ENCODE peak calls at places on chromosomes 7 and 10, in nine cellular contexts. K, S, W, G, Y, M, I, B and F are unnamed samples.

GRCh38 chr10:12842310-12842709 is 159.2 kb downstream of the CCDC3 start:
- DNase-seq in K (no peak), S (no peak), W (no peak), G (no peak), Y (no peak), M (no peak), I (no peak), B (no peak), F (no peak)

GRCh38 chr10:614341-614664 is 75.2 kb downstream of the DIP2C start:
- DNase-seq in K (no peak), S (no peak), W (no peak), G (no peak), Y (no peak), M (no peak), I (no peak), B (no peak), F (no peak)

GRCh38 chr10:7484456-7485266 is 73.8 kb upstream of the SFMBT2 start:
- DNase-seq in K (peak), S (peak), W (no peak), G (peak), Y (no peak), M (peak), I (no peak), B (no peak), F (no peak)

GRCh38 chr10:57169597-57169996 is 808.5 kb upstream of the ZWINT start:
- DNase-seq in K (no peak), S (no peak), W (no peak), G (no peak), Y (no peak), M (no peak), I (no peak), B (no peak), F (no peak)

GRCh38 chr10:80554050-80554449 is 16.3 kb downstream of the SH2D4B start:
- DNase-seq in K (no peak), S (no peak), W (no peak), G (no peak), Y (no peak), M (no peak), I (no peak), B (no peak), F (no peak)

GRCh38 chr10:52615756-52616419 is 156.7 kb downstream of the MBL2 start:
- DNase-seq in K (no peak), S (no peak), W (no peak), G (no peak), Y (peak), M (no peak), I (no peak), B (no peak), F (no peak)

GRCh38 chr7:41881313-41882130 is 178.6 kb upstream of the INHBA start:
- DNase-seq in K (peak), S (peak), W (no peak), G (peak), Y (no peak), M (peak), I (no peak), B (no peak), F (no peak)

GRCh38 chr10:22433875-22434274 is 88.6 kb downstream of the SPAG6 start:
- DNase-seq in K (no peak), S (no peak), W (no peak), G (no peak), Y (peak), M (peak), I (no peak), B (peak), F (peak)

GRCh38 chr7:102024769-102025391 is 207.5 kb downstream of the CUX1 start:
- DNase-seq in K (peak), S (no peak), W (peak), G (peak), Y (no peak), M (peak), I (no peak), B (no peak), F (no peak)

GRCh38 chr10:16519908-16520861 is 1.5 kb downstream of the C1QL3 start:
- DNase-seq in K (no peak), S (no peak), W (peak), G (no peak), Y (no peak), M (no peak), I (no peak), B (no peak), F (no peak)

GRCh38 chr10:3783313-3783689 is 1.7 kb downstream of the KLF6 start:
- DNase-seq in K (peak), S (no peak), W (peak), G (peak), Y (peak), M (peak), I (no peak), B (peak), F (peak)

GRCh38 chr10:89566095-89566950 is 30.9 kb upstream of the SLC16A12 start:
- DNase-seq in K (no peak), S (no peak), W (no peak), G (no peak), Y (no peak), M (no peak), I (no peak), B (no peak), F (no peak)

GRCh38 chr7:119964640-119965542 is 308.1 kb upstream of the KCND2 start:
- DNase-seq in K (no peak), S (no peak), W (no peak), G (no peak), Y (peak), M (no peak), I (no peak), B (no peak), F (no peak)

GRCh38 chr7:7736671-7737070 is 18.3 kb upstream of the RPA3 start:
- DNase-seq in K (no peak), S (no peak), W (peak), G (no peak), Y (no peak), M (no peak), I (no peak), B (no peak), F (no peak)

GRCh38 chr10:60910543-60910942 is 33.4 kb downstream of the RHOBTB1 start:
- DNase-seq in K (no peak), S (no peak), W (no peak), G (no peak), Y (no peak), M (peak), I (no peak), B (no peak), F (no peak)

GRCh38 chr7:36784991-36785940 is 61.0 kb upstream of the AOAH start:
- DNase-seq in K (peak), S (peak), W (no peak), G (peak), Y (no peak), M (peak), I (no peak), B (no peak), F (no peak)

DNA sequence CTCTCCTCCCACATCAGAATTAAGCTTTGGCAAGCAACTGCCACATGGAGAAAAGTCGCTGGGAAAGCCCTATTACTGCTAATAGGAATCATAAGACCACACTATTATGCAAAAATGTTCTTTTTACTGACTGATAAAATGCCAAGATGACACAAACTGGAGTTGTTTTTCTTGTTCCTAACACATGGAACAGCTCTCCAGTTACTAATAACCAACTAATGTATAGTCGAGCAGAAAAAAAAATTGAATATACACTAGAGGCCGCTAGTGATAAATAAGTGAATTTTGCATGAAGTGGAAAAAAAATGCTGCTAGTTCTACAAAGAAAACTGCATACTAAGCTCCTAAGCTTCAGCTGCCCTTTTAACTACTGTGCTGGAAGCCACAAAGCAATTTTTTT is 165.6 kb downstream of the TPK1 start:
- DNase-seq in K (no peak), S (no peak), W (no peak), G (no peak), Y (no peak), M (peak), I (no peak), B (peak), F (no peak)
- TF ChIP-seq CTCF in K (no peak), S (peak), W (peak), G (no peak), Y (no peak), M (peak), I (no peak), B (peak), F (peak)

GRCh38 chr7:136470179-136470578 is 398.3 kb upstream of the CHRM2 start:
- DNase-seq in K (no peak), S (no peak), W (no peak), G (no peak), Y (no peak), M (no peak), I (no peak), B (no peak), F (no peak)
- TF ChIP-seq CTCF in K (no peak), S (no peak), W (no peak), G (no peak), Y (no peak), M (no peak), I (no peak), B (no peak), F (no peak)

DNA sequence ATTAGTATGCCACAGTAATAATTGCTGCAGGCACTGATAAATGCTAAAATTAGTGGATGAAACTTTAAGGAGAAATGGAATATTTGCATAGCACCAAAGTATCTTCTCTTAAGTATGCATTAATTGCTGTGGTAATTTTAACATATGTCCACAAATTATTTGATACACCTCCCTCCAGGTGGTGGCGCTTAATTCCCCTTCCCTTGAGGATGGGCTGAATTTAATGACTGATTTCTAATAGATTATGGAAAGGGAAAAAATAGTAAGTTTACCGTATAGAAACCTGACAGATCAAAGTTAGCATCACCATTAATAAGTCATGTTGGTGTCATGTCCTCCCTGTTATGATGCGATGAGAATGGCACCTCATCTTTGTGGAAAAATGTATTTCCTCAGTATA is 519.2 kb downstream of the TFEC start:
- DNase-seq in K (no peak), S (no peak), W (no peak), G (no peak), Y (no peak), M (no peak), I (no peak), B (peak), F (no peak)
- TF ChIP-seq CTCF in K (no peak), S (no peak), W (no peak), G (no peak), Y (no peak), M (no peak), I (no peak), B (no peak), F (no peak)

GRCh38 chr10:19985745-19986144 is 169.5 kb downstream of the PLXDC2 start:
- DNase-seq in K (no peak), S (no peak), W (no peak), G (no peak), Y (no peak), M (no peak), I (no peak), B (no peak), F (no peak)
- TF ChIP-seq CTCF in K (no peak), S (no peak), W (no peak), G (no peak), Y (no peak), M (no peak), I (no peak), B (no peak), F (no peak)

GRCh38 chr7:15389073-15389472 is 172.7 kb downstream of the AGMO start:
- DNase-seq in K (no peak), S (no peak), W (no peak), G (no peak), Y (no peak), M (no peak), I (no peak), B (peak), F (no peak)
- TF ChIP-seq CTCF in K (no peak), S (no peak), W (no peak), G (no peak), Y (peak), M (no peak), I (no peak), B (no peak), F (no peak)

GRCh38 chr10:122703483-122704448 is 4.1 kb upstream of the C10orf120 start:
- DNase-seq in K (peak), S (peak), W (peak), G (peak), Y (peak), M (peak), I (peak), B (peak), F (peak)
- TF ChIP-seq CTCF in K (peak), S (peak), W (peak), G (peak), Y (peak), M (peak), I (peak), B (peak), F (peak)

GRCh38 chr10:19385846-19386455 is 337.4 kb downstream of the MALRD1 start:
- DNase-seq in K (no peak), S (no peak), W (no peak), G (no peak), Y (no peak), M (no peak), I (no peak), B (no peak), F (no peak)
- TF ChIP-seq CTCF in K (no peak), S (no peak), W (no peak), G (no peak), Y (no peak), M (no peak), I (no peak), B (no peak), F (no peak)

DNA sequence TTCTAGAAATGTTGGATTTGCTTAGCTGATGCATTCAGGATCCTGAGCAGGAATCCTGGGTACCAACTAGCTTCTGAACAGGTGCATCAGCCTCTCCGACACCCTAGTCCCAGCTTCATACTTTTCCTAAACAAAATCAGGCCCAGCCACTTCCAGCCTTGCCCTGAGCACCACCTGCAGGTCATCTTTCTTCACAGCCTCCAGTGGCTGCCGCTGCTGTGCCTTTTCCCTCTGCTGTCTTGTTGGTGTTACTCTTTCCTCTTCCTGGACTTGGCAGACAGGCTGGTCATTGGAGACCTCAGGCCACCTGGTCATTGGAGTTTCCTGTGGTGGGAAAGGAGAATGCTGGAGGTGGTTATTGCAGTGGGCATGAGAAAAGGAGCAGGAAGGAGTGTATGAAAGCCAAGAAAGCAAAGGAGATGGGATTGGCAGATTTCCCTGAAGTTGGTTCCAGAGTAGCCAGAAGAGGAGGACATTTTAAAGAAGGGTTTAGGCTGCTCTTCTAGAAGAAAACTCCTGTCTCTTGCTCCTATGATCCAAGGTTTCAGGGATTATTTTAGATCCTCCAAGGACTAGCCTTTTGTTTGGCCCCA is 48.2 kb upstream of the NFKB2 start:
- DNase-seq in K (peak), S (no peak), W (peak), G (peak), Y (peak), M (peak), I (no peak), B (peak), F (no peak)
- TF ChIP-seq CTCF in K (peak), S (no peak), W (peak), G (peak), Y (peak), M (peak), I (peak), B (peak), F (peak)

DNA sequence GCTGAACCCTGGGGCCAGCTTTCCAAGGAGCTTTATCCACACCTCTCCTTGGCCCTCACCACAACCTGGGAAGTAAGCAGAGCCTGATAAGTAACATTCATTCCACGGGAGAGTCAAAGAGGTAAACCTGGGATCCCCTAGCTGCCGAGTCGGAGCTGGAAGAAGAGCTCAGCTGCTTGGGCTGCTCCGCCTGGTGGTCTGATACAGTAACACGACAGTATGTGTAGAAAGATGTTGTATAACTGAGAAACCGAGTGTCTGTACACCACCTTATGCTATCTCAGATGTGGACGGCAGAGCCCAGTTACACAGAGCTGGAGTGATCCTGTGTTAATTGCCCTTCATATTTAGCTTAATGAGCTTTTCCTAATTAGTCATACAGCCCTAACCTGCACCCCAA is 151.3 kb upstream of the KMT2E start:
- DNase-seq in K (no peak), S (no peak), W (peak), G (no peak), Y (no peak), M (peak), I (peak), B (peak), F (no peak)
- TF ChIP-seq CTCF in K (no peak), S (no peak), W (peak), G (no peak), Y (peak), M (no peak), I (peak), B (peak), F (peak)

GRCh38 chr10:34745244-34745643 is 69.9 kb downstream of the PARD3 start:
- DNase-seq in K (no peak), S (no peak), W (no peak), G (no peak), Y (no peak), M (no peak), I (no peak), B (no peak), F (no peak)

GRCh38 chr10:34743804-34744203 is 71.3 kb downstream of the PARD3 start:
- DNase-seq in K (peak), S (no peak), W (no peak), G (no peak), Y (no peak), M (no peak), I (no peak), B (peak), F (no peak)

GRCh38 chr10:34744590-34744989 is 70.5 kb downstream of the PARD3 start:
- DNase-seq in K (no peak), S (no peak), W (no peak), G (no peak), Y (no peak), M (no peak), I (no peak), B (no peak), F (no peak)

GRCh38 chr10:34748357-34748756 is 66.7 kb downstream of the PARD3 start:
- DNase-seq in K (no peak), S (no peak), W (no peak), G (no peak), Y (no peak), M (no peak), I (no peak), B (no peak), F (no peak)

GRCh38 chr10:34746094-34746493 is 69.0 kb downstream of the PARD3 start:
- DNase-seq in K (no peak), S (no peak), W (no peak), G (no peak), Y (no peak), M (no peak), I (no peak), B (peak), F (no peak)
- TF ChIP-seq CTCF in K (no peak), S (no peak), W (no peak), G (no peak), Y (no peak), M (no peak), I (no peak), B (no peak), F (no peak)